ENCODE peak calls at places on chromosomes 2 and 18, in seven cellular contexts. A is stimulated activated CD4-positive, alpha-beta T cell treated with anti-CD3 and anti-CD28 coated beads, Interleukin-15, amount 100 ng/mL, for 1 hour; U is NCI-H524; X is WTC11; R is Ammon's horn; T is anterior cingulate cortex; N is NCI-H446 treated with DMSO at 0.1 percent for 48 hours. C is an unnamed sample.

GRCh38 chr18:55318864-55319516 is 269.0 kb downstream of the TCF4 start:
- DNase-seq in A (no peak), X (no peak), U (no peak), N (peak), R (no peak), T (no peak), C (no peak)

GRCh38 chr2:148764820-148765219 is 110.2 kb upstream of the KIF5C start:
- DNase-seq in R (no peak), U (no peak), N (no peak), A (no peak), X (no peak), T (no peak), C (no peak)

GRCh38 chr2:11983401-11983800 is 237.0 kb downstream of the LPIN1 start:
- DNase-seq in R (no peak), N (no peak), X (no peak), A (no peak), U (no peak), T (no peak), C (no peak)

GRCh38 chr2:98118161-98118560 is 31.2 kb downstream of the VWA3B start:
- DNase-seq in T (no peak), U (no peak), X (no peak), N (no peak), R (no peak), A (no peak), C (no peak)

GRCh38 chr2:129055242-129055641 is 736.6 kb upstream of the HS6ST1 start:
- DNase-seq in U (no peak), X (no peak), N (no peak), T (no peak), A (no peak), R (no peak), C (no peak)

GRCh38 chr18:12593861-12594260 is 64.0 kb downstream of the SPIRE1 start:
- DNase-seq in A (no peak), X (no peak), N (peak), U (no peak), R (no peak), T (no peak), C (no peak)

GRCh38 chr2:100643906-100644501 is 81.2 kb downstream of the PDCL3 start:
- DNase-seq in A (no peak), X (no peak), N (no peak), R (no peak), T (no peak), U (no peak), C (no peak)

GRCh38 chr2:33131108-33131507 is 184.4 kb downstream of the LTBP1 start:
- DNase-seq in N (no peak), A (no peak), R (no peak), T (no peak), U (no peak), X (no peak), C (no peak)

GRCh38 chr2:126657636-126658315 is 1.8 kb downstream of the GYPC start:
- DNase-seq in U (no peak), R (peak), T (no peak), N (no peak), X (peak), A (peak), C (no peak)

GRCh38 chr2:119350311-119350998 is 16.2 kb downstream of the C2orf76 start:
- DNase-seq in U (no peak), N (peak), X (peak), A (no peak), R (peak), T (no peak), C (no peak)

GRCh38 chr2:168396131-168396530 is 59.9 kb upstream of the CERS6 start:
- DNase-seq in X (no peak), A (no peak), N (no peak), U (no peak), R (no peak), T (no peak), C (no peak)

GRCh38 chr2:45396671-45397070 is 214.4 kb downstream of the SRBD1 start:
- DNase-seq in R (no peak), T (no peak), A (no peak), N (no peak), U (no peak), X (no peak), C (no peak)

GRCh38 chr2:85649201-85650190 is 18.5 kb downstream of the SFTPB start:
- DNase-seq in N (no peak), R (no peak), U (no peak), X (no peak), T (no peak), A (no peak), C (no peak)

GRCh38 chr2:180787330-180787729 is 193.1 kb upstream of the UBE2E3 start:
- DNase-seq in T (no peak), A (no peak), X (no peak), R (no peak), U (no peak), N (no peak), C (no peak)

GRCh38 chr18:22971038-22971437 is 37.9 kb downstream of the RBBP8 start:
- DNase-seq in X (no peak), T (no peak), A (no peak), R (no peak), U (no peak), N (no peak), C (no peak)

GRCh38 chr2:74079522-74080341 is 68.0 kb downstream of the BOLA3 start:
- DNase-seq in X (no peak), U (no peak), R (no peak), A (no peak), T (no peak), N (no peak), C (no peak)

GRCh38 chr2:191866675-191867506 is 20.0 kb upstream of the CAVIN2 start:
- DNase-seq in N (no peak), A (no peak), R (no peak), X (no peak), U (no peak), T (no peak), C (peak)

GRCh38 chr2:28164280-28164801 is 228.3 kb upstream of the FOSL2 start:
- DNase-seq in X (no peak), A (no peak), T (no peak), U (no peak), R (no peak), N (peak), C (no peak)

GRCh38 chr2:695111-695510 is 17.9 kb upstream of the TMEM18 start:
- DNase-seq in N (no peak), X (no peak), U (no peak), T (no peak), R (peak), A (no peak), C (no peak)

GRCh38 chr18:9684901-9685738 is 23.0 kb upstream of the RAB31 start:
- DNase-seq in U (no peak), N (no peak), T (no peak), X (no peak), R (no peak), A (no peak), C (no peak)

GRCh38 chr18:22667616-22668422 is 250.1 kb upstream of the CTAGE1 start:
- DNase-seq in U (no peak), X (no peak), R (no peak), A (no peak), N (no peak), T (no peak), C (no peak)

GRCh38 chr2:109232909-109233308 is 103.9 kb downstream of the SH3RF3 start:
- DNase-seq in U (no peak), R (no peak), X (no peak), T (no peak), N (no peak), A (no peak), C (no peak)

GRCh38 chr18:10317864-10318685 is 136.4 kb upstream of the APCDD1 start:
- DNase-seq in R (no peak), U (no peak), T (no peak), X (no peak), A (no peak), N (no peak), C (no peak)

GRCh38 chr2:85768713-85769112 is 14.9 kb downstream of the ATOH8 start:
- DNase-seq in X (peak), T (no peak), U (peak), A (no peak), R (no peak), N (no peak), C (no peak)

GRCh38 chr2:98412751-98413445 is 31.8 kb upstream of the INPP4A start:
- DNase-seq in R (peak), X (no peak), U (peak), N (peak), T (no peak), A (peak), C (peak)

GRCh38 chr2:232857158-232857563 is 12.9 kb upstream of the SNORC start:
- DNase-seq in X (no peak), T (no peak), R (no peak), A (no peak), U (no peak), N (no peak), C (no peak)

GRCh38 chr2:240529344-240529999 is 28.3 kb downstream of the ANKMY1 start:
- DNase-seq in X (no peak), N (no peak), A (no peak), R (no peak), U (no peak), T (no peak), C (no peak)

GRCh38 chr2:222950886-222951285 is 90.0 kb downstream of the ACSL3 start:
- DNase-seq in N (no peak), A (no peak), X (no peak), U (no peak), R (peak), T (peak), C (no peak)

GRCh38 chr2:61604433-61604832 is 66.3 kb upstream of the XPO1 start:
- DNase-seq in N (no peak), U (no peak), T (no peak), X (no peak), R (no peak), A (no peak), C (no peak)

GRCh38 chr2:83572400-83572799 is 886.7 kb downstream of the SUCLG1 start:
- DNase-seq in R (no peak), U (no peak), A (no peak), N (no peak), T (no peak), X (no peak), C (no peak)

GRCh38 chr18:74146756-74147155 is 878 bp downstream of the FBXO15 start:
- DNase-seq in R (no peak), N (no peak), A (no peak), X (no peak), U (no peak), T (no peak), C (no peak)

GRCh38 chr2:169803480-169803879 is 4.8 kb downstream of the SSB start:
- DNase-seq in T (no peak), R (no peak), X (no peak), A (no peak), N (no peak), U (no peak), C (no peak)

GRCh38 chr18:43485565-43485964 is 208.3 kb upstream of the SYT4 start:
- DNase-seq in T (no peak), A (no peak), X (no peak), R (no peak), U (no peak), N (no peak), C (no peak)

GRCh38 chr2:16462965-16463364 is 202.7 kb downstream of the CYRIA start:
- DNase-seq in U (no peak), T (no peak), A (no peak), N (no peak), R (no peak), X (no peak), C (no peak)

GRCh38 chr2:86416126-86416525 is 25.0 kb upstream of the KDM3A start:
- DNase-seq in N (no peak), T (no peak), X (no peak), A (no peak), R (peak), U (no peak), C (peak)

GRCh38 chr18:32435631-32436500 is 34.8 kb downstream of the GAREM1 start:
- DNase-seq in T (no peak), R (no peak), U (no peak), N (no peak), A (no peak), X (no peak), C (no peak)

GRCh38 chr2:20221169-20221938 is 3.6 kb downstream of the SDC1 start:
- DNase-seq in U (no peak), A (no peak), X (no peak), R (no peak), N (no peak), T (no peak), C (no peak)

GRCh38 chr2:101854877-101855276 is 136.9 kb upstream of the IL1R2 start:
- DNase-seq in R (no peak), N (no peak), X (no peak), U (no peak), T (no peak), A (no peak), C (no peak)